ENCODE peak calls at places on chromosomes 2 and 18, in four cellular contexts. I is ovary, X is H1, F is GM23338. N is an unnamed sample. For H3K4me1, the result is how much of the 10 kb centered on the place peaks cover.

GRCh38 chr2:150449856-150450255 is 37.6 kb downstream of the RND3 start:
- DNase-seq in I (no peak), X (no peak), F (no peak), N (no peak)

GRCh38 chr2:152549428-152549827 is 167.8 kb downstream of the PRPF40A start:
- DNase-seq in I (no peak), X (no peak), F (no peak), N (no peak)

GRCh38 chr2:112648081-112648480 is 2.3 kb downstream of the SLC20A1 start:
- DNase-seq in I (no peak), X (no peak), F (no peak), N (peak)

GRCh38 chr2:13006829-13007715 is 290.3 kb downstream of the TRIB2 start:
- DNase-seq in I (peak), X (peak), F (peak), N (peak)

GRCh38 chr2:141820893-141821292 is 309.9 kb downstream of the LRP1B start:
- DNase-seq in I (no peak), X (no peak), F (peak), N (no peak)

GRCh38 chr2:132547089-132547687 is 122.8 kb downstream of the LYPD1 start:
- DNase-seq in I (peak), X (peak), F (peak), N (peak)

GRCh38 chr2:3282056-3282998 is 95.3 kb downstream of the EIPR1 start:
- DNase-seq in I (peak), X (no peak), F (no peak), N (peak)

GRCh38 chr2:74919827-74920226 is 38.6 kb upstream of the POLE4 start:
- DNase-seq in I (peak), X (peak), F (peak), N (peak)

GRCh38 chr2:72757177-72757775 is 68.6 kb downstream of the EXOC6B start:
- DNase-seq in I (no peak), X (no peak), F (peak), N (peak)

GRCh38 chr2:238286987-238287386 is 1.4 kb downstream of the PER2 start:
- DNase-seq in I (peak), X (no peak), F (no peak), N (peak)

GRCh38 chr2:221850076-221850475 is 278.0 kb upstream of the EPHA4 start:
- DNase-seq in I (no peak), X (no peak), F (no peak), N (no peak)

GRCh38 chr2:189022492-189022891 is 48.3 kb downstream of the COL3A1 start:
- DNase-seq in I (no peak), X (no peak), F (no peak), N (no peak)

GRCh38 chr2:176843208-176843607 is 369.4 kb upstream of the HNRNPA3 start:
- DNase-seq in I (no peak), X (no peak), F (no peak), N (no peak)

GRCh38 chr2:134287323-134287722 is 33.5 kb downstream of the MGAT5 start:
- DNase-seq in I (no peak), X (no peak), F (no peak), N (no peak)

GRCh38 chr2:134288814-134289213 is 34.9 kb downstream of the MGAT5 start:
- DNase-seq in I (no peak), X (no peak), F (no peak), N (no peak)

GRCh38 chr2:134290363-134290762 is 36.5 kb downstream of the MGAT5 start:
- DNase-seq in I (no peak), X (no peak), F (no peak), N (no peak)

GRCh38 chr2:134292514-134292913 is 38.6 kb downstream of the MGAT5 start:
- DNase-seq in I (no peak), X (no peak), F (no peak), N (no peak)

DNA sequence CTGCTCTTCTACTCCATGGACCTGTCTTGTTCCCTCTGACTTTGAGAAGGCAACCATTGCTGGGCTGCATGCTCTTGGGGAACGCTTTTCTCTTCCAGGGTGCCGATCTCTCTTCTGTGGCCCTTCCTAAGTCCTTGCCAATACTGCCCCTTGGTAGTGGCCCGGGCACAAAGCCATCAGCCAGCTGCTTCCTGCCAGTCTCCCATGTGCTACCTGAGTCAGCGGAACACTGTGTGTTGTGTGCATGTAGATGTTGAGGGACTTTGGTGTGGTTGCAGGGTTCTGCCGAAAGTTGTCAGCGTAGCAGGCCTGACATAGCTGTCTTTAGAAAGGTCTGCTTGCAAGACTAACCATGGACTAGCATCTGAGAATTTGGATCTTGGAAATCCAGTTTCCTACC is 35.4 kb downstream of the MGAT5 start:
- DNase-seq in I (no peak), X (no peak), F (no peak), N (peak)
- H3K4me1 ChIP-seq in I (under half), X (under half), F (under half), N (under half)

DNA sequence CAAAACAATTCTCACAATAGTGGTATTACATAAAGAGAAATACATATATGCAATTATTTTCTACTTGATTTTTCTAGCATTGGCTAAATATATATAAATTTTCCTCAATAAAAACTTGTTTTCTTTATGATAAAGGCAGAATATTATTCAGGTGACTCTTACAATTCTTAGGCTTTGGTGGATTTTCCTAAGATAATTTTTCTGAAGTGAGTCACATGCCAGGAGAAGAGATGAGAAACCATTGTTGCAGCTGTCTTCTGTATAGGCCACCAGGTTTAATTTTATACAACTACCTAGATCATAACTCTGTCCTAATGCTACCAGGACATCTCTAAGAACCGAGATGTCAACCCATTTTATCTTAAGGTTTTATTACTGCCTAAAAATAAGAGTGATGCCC is 552.4 kb upstream of the CDH2 start:
- DNase-seq in I (no peak), X (no peak), F (no peak), N (no peak)
- H3K4me1 ChIP-seq in I (under half), X (under half), F (under half), N (under half)

GRCh38 chr2:55049794-55050132 is 488 bp downstream of the RTN4 start:
- DNase-seq in I (no peak), X (no peak), F (no peak), N (no peak)

GRCh38 chr2:55048514-55048924 is 1.7 kb downstream of the RTN4 start:
- DNase-seq in I (no peak), X (no peak), F (peak), N (peak)

GRCh38 chr2:55048925-55049793 is 1.1 kb downstream of the RTN4 start:
- DNase-seq in I (peak), X (peak), F (peak), N (peak)

GRCh38 chr2:55045685-55046221 is 4.5 kb downstream of the RTN4 start:
- DNase-seq in I (no peak), X (no peak), F (no peak), N (no peak)

GRCh38 chr2:55047677-55048299 is 2.5 kb downstream of the RTN4 start:
- DNase-seq in I (no peak), X (no peak), F (no peak), N (no peak)
- H3K4me1 ChIP-seq in I (under half), X (under half), F (under half), N (under half)

GRCh38 chr18:37432796-37433195 is 132.8 kb downstream of the CELF4 start:
- DNase-seq in I (no peak), X (no peak), F (no peak), N (no peak)
- H3K4me1 ChIP-seq in I (under half), X (under half), F (under half), N (under half)

DNA sequence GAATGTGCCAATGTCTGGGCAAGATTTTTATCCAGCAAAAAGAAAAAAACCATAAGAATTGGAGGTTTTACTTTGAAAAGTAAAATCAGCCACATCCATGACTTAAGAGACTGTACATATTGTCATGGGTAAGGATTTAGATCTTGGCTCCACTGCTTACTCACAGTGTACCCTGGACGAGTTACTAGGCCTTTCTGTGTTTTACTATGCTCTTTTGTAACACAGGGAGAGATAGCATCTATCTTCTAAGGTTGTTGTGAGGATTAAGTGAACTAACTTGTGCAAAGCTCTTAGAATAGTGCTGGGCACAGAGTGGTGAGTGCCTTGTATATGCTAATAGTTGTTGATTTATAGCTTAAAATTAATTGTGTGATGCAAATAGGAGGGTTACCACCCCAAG is 255.9 kb downstream of the NEDD4L start:
- DNase-seq in I (no peak), X (no peak), F (no peak), N (no peak)
- H3K4me1 ChIP-seq in I (under half), X (under half), F (under half), N (under half)

DNA sequence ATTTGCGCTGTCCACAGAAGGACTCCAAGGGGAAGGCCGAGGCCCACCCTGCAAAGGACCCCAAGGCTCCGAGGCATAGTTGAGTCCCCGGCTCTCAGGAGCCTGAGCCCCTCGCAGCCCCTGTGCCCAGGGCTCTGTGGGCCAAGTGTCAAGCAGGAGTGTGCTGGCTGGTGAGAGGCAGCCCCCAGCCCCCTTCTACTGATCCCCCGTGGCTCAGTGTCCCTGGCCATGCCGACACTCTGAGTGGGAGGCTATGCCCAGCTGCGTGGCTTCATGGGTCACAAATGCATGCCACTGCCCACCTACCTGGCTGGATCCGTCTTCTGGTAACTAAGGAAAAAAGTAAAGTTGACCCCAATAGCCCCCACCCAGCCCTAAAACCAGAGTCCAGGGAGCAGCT is 172.7 kb downstream of the TNS1 start:
- DNase-seq in I (no peak), X (no peak), F (no peak), N (no peak)
- H3K4me1 ChIP-seq in I (under half), X (under half), F (under half), N (under half)

N was measured in adrenal gland.